ENCODE peak calls at places on chromosomes 16 and 17, in eight cellular contexts. One of them, this sample, is unnamed.
A peak's percentile ranks its signal among the peaks of the same experiment; 100 is the strongest.

GRCh38 chr16:67150833-67151396 is at the start of gene B3GNT9:
- DNase-seq in A549: peak; percentile 82
- DNase-seq in naive thymus-derived CD4-positive, alpha-beta T cell: no peak
- DNase-seq in Peyer's patch: peak; percentile 73
- DNase-seq in CD4-positive, CD25-positive, alpha-beta regulatory T cell: no peak
- DNase-seq in fibroblast of the aortic adventitia: peak; percentile 80
- DNase-seq in esophagus squamous epithelium: no peak
- DNase-seq in lower leg skin: no peak
- DNase-seq in this sample: no peak

GRCh38 chr17:62754696-62755095 is 53.4 kb downstream of the MARCHF10 start:
- DNase-seq in A549: no peak
- DNase-seq in naive thymus-derived CD4-positive, alpha-beta T cell: no peak
- DNase-seq in Peyer's patch: no peak
- DNase-seq in CD4-positive, CD25-positive, alpha-beta regulatory T cell: no peak
- DNase-seq in fibroblast of the aortic adventitia: peak; percentile 62
- DNase-seq in esophagus squamous epithelium: no peak
- DNase-seq in lower leg skin: no peak
- DNase-seq in this sample: no peak

GRCh38 chr17:64343833-64344637 is 46.6 kb downstream of the PECAM1 start:
- DNase-seq in A549: peak; percentile 28
- DNase-seq in naive thymus-derived CD4-positive, alpha-beta T cell: no peak
- DNase-seq in Peyer's patch: no peak
- DNase-seq in CD4-positive, CD25-positive, alpha-beta regulatory T cell: no peak
- DNase-seq in fibroblast of the aortic adventitia: peak; percentile 76
- DNase-seq in esophagus squamous epithelium: no peak
- DNase-seq in lower leg skin: peak; percentile 66
- DNase-seq in this sample: no peak

GRCh38 chr17:46908352-46908751 is 14.6 kb upstream of the GOSR2 start:
- DNase-seq in A549: no peak
- DNase-seq in naive thymus-derived CD4-positive, alpha-beta T cell: no peak
- DNase-seq in Peyer's patch: no peak
- DNase-seq in CD4-positive, CD25-positive, alpha-beta regulatory T cell: no peak
- DNase-seq in fibroblast of the aortic adventitia: no peak
- DNase-seq in esophagus squamous epithelium: no peak
- DNase-seq in lower leg skin: no peak
- DNase-seq in this sample: no peak

GRCh38 chr16:4376126-4376819 is 4.6 kb downstream of the VASN start:
- DNase-seq in A549: no peak
- DNase-seq in naive thymus-derived CD4-positive, alpha-beta T cell: no peak
- DNase-seq in Peyer's patch: no peak
- DNase-seq in CD4-positive, CD25-positive, alpha-beta regulatory T cell: no peak
- DNase-seq in fibroblast of the aortic adventitia: peak; percentile 94
- DNase-seq in esophagus squamous epithelium: no peak
- DNase-seq in lower leg skin: peak; percentile 74
- DNase-seq in this sample: no peak

GRCh38 chr16:23120562-23120961 is 28.7 kb downstream of the USP31 start:
- DNase-seq in A549: no peak
- DNase-seq in naive thymus-derived CD4-positive, alpha-beta T cell: no peak
- DNase-seq in Peyer's patch: no peak
- DNase-seq in CD4-positive, CD25-positive, alpha-beta regulatory T cell: no peak
- DNase-seq in fibroblast of the aortic adventitia: no peak
- DNase-seq in esophagus squamous epithelium: no peak
- DNase-seq in lower leg skin: no peak
- DNase-seq in this sample: no peak

GRCh38 chr17:75756451-75757085 is 8.4 kb downstream of the GALK1 start:
- DNase-seq in A549: no peak
- DNase-seq in naive thymus-derived CD4-positive, alpha-beta T cell: no peak
- DNase-seq in Peyer's patch: peak; percentile 46
- DNase-seq in CD4-positive, CD25-positive, alpha-beta regulatory T cell: no peak
- DNase-seq in fibroblast of the aortic adventitia: no peak
- DNase-seq in esophagus squamous epithelium: no peak
- DNase-seq in lower leg skin: no peak
- DNase-seq in this sample: no peak

GRCh38 chr16:2039286-2040030 is 8.2 kb downstream of the NTHL1 start:
- DNase-seq in A549: peak; percentile 70
- DNase-seq in naive thymus-derived CD4-positive, alpha-beta T cell: no peak
- DNase-seq in Peyer's patch: peak; percentile 71
- DNase-seq in CD4-positive, CD25-positive, alpha-beta regulatory T cell: no peak
- DNase-seq in fibroblast of the aortic adventitia: peak; percentile 62
- DNase-seq in esophagus squamous epithelium: no peak
- DNase-seq in lower leg skin: no peak
- DNase-seq in this sample: no peak

GRCh38 chr16:85506358-85506911 is 106.7 kb upstream of the GSE1 start:
- DNase-seq in A549: no peak
- DNase-seq in naive thymus-derived CD4-positive, alpha-beta T cell: no peak
- DNase-seq in Peyer's patch: no peak
- DNase-seq in CD4-positive, CD25-positive, alpha-beta regulatory T cell: no peak
- DNase-seq in fibroblast of the aortic adventitia: no peak
- DNase-seq in esophagus squamous epithelium: no peak
- DNase-seq in lower leg skin: no peak
- DNase-seq in this sample: no peak

GRCh38 chr17:17076066-17076465 is 33.8 kb downstream of the MPRIP start:
- DNase-seq in A549: no peak
- DNase-seq in naive thymus-derived CD4-positive, alpha-beta T cell: no peak
- DNase-seq in Peyer's patch: no peak
- DNase-seq in CD4-positive, CD25-positive, alpha-beta regulatory T cell: no peak
- DNase-seq in fibroblast of the aortic adventitia: no peak
- DNase-seq in esophagus squamous epithelium: no peak
- DNase-seq in lower leg skin: no peak
- DNase-seq in this sample: no peak

GRCh38 chr16:72501739-72502653 is 330.0 kb upstream of the PMFBP1 start:
- DNase-seq in A549: peak; percentile 48
- DNase-seq in naive thymus-derived CD4-positive, alpha-beta T cell: no peak
- DNase-seq in Peyer's patch: peak; percentile 50
- DNase-seq in CD4-positive, CD25-positive, alpha-beta regulatory T cell: peak; percentile 3
- DNase-seq in fibroblast of the aortic adventitia: peak; percentile 88
- DNase-seq in esophagus squamous epithelium: no peak
- DNase-seq in lower leg skin: peak; percentile 15
- DNase-seq in this sample: peak; percentile 83

GRCh38 chr17:35537569-35538209 is at the start of gene SLFN12L:
- DNase-seq in A549: no peak
- DNase-seq in naive thymus-derived CD4-positive, alpha-beta T cell: peak; percentile 27
- DNase-seq in Peyer's patch: no peak
- DNase-seq in CD4-positive, CD25-positive, alpha-beta regulatory T cell: no peak
- DNase-seq in fibroblast of the aortic adventitia: peak; percentile 28
- DNase-seq in esophagus squamous epithelium: no peak
- DNase-seq in lower leg skin: no peak
- DNase-seq in this sample: no peak

GRCh38 chr16:54280751-54281150 is 5.8 kb downstream of the IRX3 start:
- DNase-seq in A549: no peak
- DNase-seq in naive thymus-derived CD4-positive, alpha-beta T cell: no peak
- DNase-seq in Peyer's patch: no peak
- DNase-seq in CD4-positive, CD25-positive, alpha-beta regulatory T cell: no peak
- DNase-seq in fibroblast of the aortic adventitia: peak; percentile 35
- DNase-seq in esophagus squamous epithelium: no peak
- DNase-seq in lower leg skin: no peak
- DNase-seq in this sample: no peak

GRCh38 chr17:40905370-40905769 is 20.3 kb upstream of the KRT20 start:
- DNase-seq in A549: no peak
- DNase-seq in naive thymus-derived CD4-positive, alpha-beta T cell: no peak
- DNase-seq in Peyer's patch: no peak
- DNase-seq in CD4-positive, CD25-positive, alpha-beta regulatory T cell: no peak
- DNase-seq in fibroblast of the aortic adventitia: no peak
- DNase-seq in esophagus squamous epithelium: no peak
- DNase-seq in lower leg skin: no peak
- DNase-seq in this sample: no peak

DNA sequence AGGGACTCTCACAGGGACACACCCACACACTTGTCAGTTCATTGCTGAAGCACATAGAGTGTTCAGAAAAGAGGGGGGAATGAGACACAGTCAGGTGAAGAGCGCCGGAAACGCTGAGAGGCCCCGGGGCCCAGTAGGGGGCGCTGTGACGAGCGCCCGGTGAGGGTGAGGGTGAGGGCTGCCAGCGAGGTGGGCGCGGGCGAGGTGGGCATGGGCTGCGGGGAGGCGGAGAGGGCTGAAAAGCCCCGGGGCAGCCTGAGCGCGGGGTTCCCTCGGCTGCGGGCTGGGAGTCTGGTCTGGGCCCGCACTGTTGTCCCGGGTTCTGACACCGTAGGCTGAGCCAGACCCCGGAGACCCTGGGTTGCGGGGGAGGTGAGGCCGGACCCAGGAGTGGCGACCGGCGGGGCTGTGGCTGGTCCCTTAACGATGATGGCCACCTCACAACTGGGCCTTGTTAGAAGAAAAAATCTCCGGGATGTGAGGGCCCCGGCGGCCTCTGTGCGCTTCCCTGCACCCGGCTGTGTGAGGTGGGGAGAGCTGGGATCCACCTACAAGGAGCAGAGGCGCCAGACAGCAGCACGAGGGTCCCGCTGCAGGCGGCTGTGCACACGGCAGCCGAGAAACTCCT is 91.4 kb downstream of the C16orf78 start:
- DNase-seq in A549: no peak
- DNase-seq in naive thymus-derived CD4-positive, alpha-beta T cell: peak; percentile 23
- DNase-seq in Peyer's patch: no peak
- DNase-seq in CD4-positive, CD25-positive, alpha-beta regulatory T cell: no peak
- DNase-seq in fibroblast of the aortic adventitia: no peak
- DNase-seq in esophagus squamous epithelium: no peak
- DNase-seq in lower leg skin: no peak
- DNase-seq in this sample: no peak
- H3K4me3 ChIP-seq in A549: no peak overlapping the region
- H3K4me3 ChIP-seq in naive thymus-derived CD4-positive, alpha-beta T cell: no peak overlapping the region
- H3K4me3 ChIP-seq in Peyer's patch: no peak overlapping the region
- H3K4me3 ChIP-seq in CD4-positive, CD25-positive, alpha-beta regulatory T cell: no peak overlapping the region
- H3K4me3 ChIP-seq in fibroblast of the aortic adventitia: no peak overlapping the region
- H3K4me3 ChIP-seq in esophagus squamous epithelium: no peak overlapping the region
- H3K4me3 ChIP-seq in lower leg skin: no peak overlapping the region
- H3K4me3 ChIP-seq in this sample: no peak overlapping the region

GRCh38 chr16:11684231-11685025 is 16.2 kb downstream of the SNN start:
- DNase-seq in A549: no peak
- DNase-seq in naive thymus-derived CD4-positive, alpha-beta T cell: no peak
- DNase-seq in Peyer's patch: no peak
- DNase-seq in CD4-positive, CD25-positive, alpha-beta regulatory T cell: no peak
- DNase-seq in fibroblast of the aortic adventitia: no peak
- DNase-seq in esophagus squamous epithelium: no peak
- DNase-seq in lower leg skin: no peak
- DNase-seq in this sample: no peak
- H3K4me3 ChIP-seq in A549: no peak overlapping the region
- H3K4me3 ChIP-seq in naive thymus-derived CD4-positive, alpha-beta T cell: no peak overlapping the region
- H3K4me3 ChIP-seq in Peyer's patch: no peak overlapping the region
- H3K4me3 ChIP-seq in CD4-positive, CD25-positive, alpha-beta regulatory T cell: no peak overlapping the region
- H3K4me3 ChIP-seq in fibroblast of the aortic adventitia: no peak overlapping the region
- H3K4me3 ChIP-seq in esophagus squamous epithelium: no peak overlapping the region
- H3K4me3 ChIP-seq in lower leg skin: no peak overlapping the region
- H3K4me3 ChIP-seq in this sample: no peak overlapping the region

DNA sequence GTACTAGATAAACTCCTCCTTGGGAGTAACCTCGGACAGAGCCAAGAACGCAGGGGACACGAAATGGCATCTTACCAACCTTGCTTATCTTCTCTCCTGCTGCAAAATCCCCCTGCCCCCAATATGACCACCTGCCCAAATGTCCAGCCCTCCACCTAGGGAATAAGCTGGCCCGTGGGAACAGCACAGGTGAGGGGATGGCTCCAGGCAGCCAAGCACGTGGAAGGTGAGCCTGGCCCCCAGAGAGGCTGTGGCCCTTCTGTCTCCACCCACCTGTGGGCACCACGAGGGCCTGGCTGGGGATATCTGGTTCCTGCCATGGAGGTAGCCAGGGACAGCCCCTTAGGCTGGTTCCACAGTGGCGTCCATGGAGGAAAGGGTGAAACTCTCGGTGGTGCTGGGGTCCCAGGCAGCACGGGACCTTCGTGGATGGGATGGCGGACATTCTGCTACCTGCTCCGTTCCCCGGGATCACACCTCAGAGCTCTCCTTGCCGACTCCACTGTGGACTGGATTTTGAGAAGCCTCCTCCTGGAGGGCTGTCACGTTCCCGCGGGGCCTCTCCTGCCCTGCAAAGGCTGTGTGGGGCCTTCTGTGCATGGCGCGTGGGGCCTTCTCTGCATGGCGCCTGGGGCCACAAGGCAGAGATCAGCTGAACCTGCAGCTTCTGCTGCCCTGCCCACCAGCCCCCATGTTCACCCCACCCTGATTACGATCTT is 388.5 kb upstream of the TNRC6C start:
- DNase-seq in A549: no peak
- DNase-seq in naive thymus-derived CD4-positive, alpha-beta T cell: no peak
- DNase-seq in Peyer's patch: no peak
- DNase-seq in CD4-positive, CD25-positive, alpha-beta regulatory T cell: no peak
- DNase-seq in fibroblast of the aortic adventitia: no peak
- DNase-seq in esophagus squamous epithelium: no peak
- DNase-seq in lower leg skin: no peak
- DNase-seq in this sample: no peak
- H3K4me3 ChIP-seq in A549: no peak overlapping the region
- H3K4me3 ChIP-seq in naive thymus-derived CD4-positive, alpha-beta T cell: no peak overlapping the region
- H3K4me3 ChIP-seq in Peyer's patch: no peak overlapping the region
- H3K4me3 ChIP-seq in CD4-positive, CD25-positive, alpha-beta regulatory T cell: no peak overlapping the region
- H3K4me3 ChIP-seq in fibroblast of the aortic adventitia: no peak overlapping the region
- H3K4me3 ChIP-seq in esophagus squamous epithelium: no peak overlapping the region
- H3K4me3 ChIP-seq in lower leg skin: no peak overlapping the region
- H3K4me3 ChIP-seq in this sample: no peak overlapping the region

DNA sequence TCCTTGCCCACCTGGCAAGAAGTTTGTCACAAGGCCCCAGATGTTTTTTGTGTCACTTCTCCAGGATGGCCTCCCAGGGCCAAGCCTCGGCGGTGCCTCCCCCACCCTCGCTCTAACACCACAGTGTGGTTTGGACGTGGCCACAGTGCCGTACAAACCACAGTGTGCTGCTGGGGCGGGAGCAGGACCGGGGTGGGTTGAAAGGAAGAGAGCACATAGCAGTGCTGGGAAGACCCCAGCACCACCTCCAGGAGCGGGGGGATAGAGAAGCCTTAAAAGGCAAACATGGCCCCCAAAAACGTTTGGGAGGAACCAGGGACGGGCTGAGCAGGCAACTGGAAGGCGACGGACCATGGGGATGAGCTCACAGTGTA is 5.0 kb upstream of the BCL6B start:
- DNase-seq in A549: no peak
- DNase-seq in naive thymus-derived CD4-positive, alpha-beta T cell: no peak
- DNase-seq in Peyer's patch: no peak
- DNase-seq in CD4-positive, CD25-positive, alpha-beta regulatory T cell: no peak
- DNase-seq in fibroblast of the aortic adventitia: no peak
- DNase-seq in esophagus squamous epithelium: no peak
- DNase-seq in lower leg skin: no peak
- DNase-seq in this sample: no peak
- H3K4me3 ChIP-seq in A549: no peak overlapping the region
- H3K4me3 ChIP-seq in naive thymus-derived CD4-positive, alpha-beta T cell: no peak overlapping the region
- H3K4me3 ChIP-seq in Peyer's patch: peak overlapping the region; percentile 53
- H3K4me3 ChIP-seq in CD4-positive, CD25-positive, alpha-beta regulatory T cell: no peak overlapping the region
- H3K4me3 ChIP-seq in fibroblast of the aortic adventitia: no peak overlapping the region
- H3K4me3 ChIP-seq in esophagus squamous epithelium: peak overlapping the region; percentile 72
- H3K4me3 ChIP-seq in lower leg skin: no peak overlapping the region
- H3K4me3 ChIP-seq in this sample: no peak overlapping the region

This sample was measured in HAP-1.